ENCODE peak calls at places on chromosomes 11 and 22, in seven cellular contexts. A, Q, H, M, F, G and L are unnamed samples.
A peak's percentile ranks its signal among the peaks of the same experiment; 100 is the strongest.

GRCh38 chr11:58060939-58061672 is 30.4 kb downstream of the OR6Q1 start:
- DNase-seq in A (no peak), Q (no peak), H (no peak), M (no peak), F (no peak), G (peak; percentile 50), L (no peak)

GRCh38 chr11:108967571-108967970 is 302.7 kb downstream of the DDX10 start:
- DNase-seq in A (no peak), Q (no peak), H (no peak), M (no peak), F (peak; percentile 69), G (no peak), L (no peak)

GRCh38 chr11:86518211-86518610 is 143.5 kb downstream of the CCDC81 start:
- DNase-seq in A (no peak), Q (no peak), H (no peak), M (no peak), F (no peak), G (no peak), L (no peak)

GRCh38 chr11:104333977-104334376 is 170.0 kb upstream of the PDGFD start:
- DNase-seq in A (peak; percentile 12), Q (no peak), H (no peak), M (no peak), F (no peak), G (no peak), L (no peak)

GRCh38 chr11:132623496-132623895 is 908.8 kb downstream of the OPCML start:
- DNase-seq in A (no peak), Q (no peak), H (no peak), M (no peak), F (peak; percentile 55), G (no peak), L (no peak)

GRCh38 chr11:119696378-119697157 is 32.4 kb downstream of the NECTIN1 start:
- DNase-seq in A (no peak), Q (no peak), H (no peak), M (no peak), F (no peak), G (no peak), L (no peak)

GRCh38 chr22:36702832-36703210 is 731 bp downstream of the CACNG2 start:
- DNase-seq in A (no peak), Q (no peak), H (no peak), M (no peak), F (no peak), G (no peak), L (no peak)

GRCh38 chr11:1573847-1574255 is 1.8 kb upstream of the DUSP8 start:
- DNase-seq in A (peak; percentile 13), Q (no peak), H (no peak), M (no peak), F (no peak), G (no peak), L (no peak)

GRCh38 chr11:15197696-15198095 is 83.0 kb downstream of the INSC start:
- DNase-seq in A (no peak), Q (no peak), H (no peak), M (no peak), F (peak; percentile 65), G (peak; percentile 59), L (no peak)

GRCh38 chr22:46577361-46578249 is 40.2 kb upstream of the CELSR1 start:
- DNase-seq in A (no peak), Q (no peak), H (no peak), M (no peak), F (peak; percentile 35), G (no peak), L (no peak)

GRCh38 chr11:7019500-7020182 is 505 bp downstream of the ZNF214 start:
- DNase-seq in A (peak; percentile 51), Q (peak; percentile 43), H (peak; percentile 5), M (no peak), F (peak; percentile 54), G (peak; percentile 20), L (peak; percentile 14)

GRCh38 chr22:19959043-19959586 is 17.5 kb upstream of the TXNRD2 start:
- DNase-seq in A (peak; percentile 89), Q (peak; percentile 70), H (peak; percentile 48), M (peak; percentile 76), F (peak; percentile 86), G (peak; percentile 39), L (peak; percentile 95)

GRCh38 chr11:2577071-2578005 is 122.5 kb downstream of the KCNQ1OT1 start:
- DNase-seq in A (no peak), Q (no peak), H (no peak), M (peak; percentile 49), F (no peak), G (no peak), L (peak; percentile 9)

GRCh38 chr11:67640021-67640757 is 626 bp upstream of the TBX10 start:
- DNase-seq in A (peak; percentile 81), Q (peak; percentile 65), H (peak; percentile 24), M (peak; percentile 79), F (peak; percentile 62), G (peak; percentile 33), L (no peak)
- TF ChIP-seq CTCF in A (peak; percentile 66), Q (peak; percentile 83), H (peak; percentile 85), M (peak; percentile 63), F (peak; percentile 53), G (peak; percentile 56), L (peak; percentile 71)

DNA sequence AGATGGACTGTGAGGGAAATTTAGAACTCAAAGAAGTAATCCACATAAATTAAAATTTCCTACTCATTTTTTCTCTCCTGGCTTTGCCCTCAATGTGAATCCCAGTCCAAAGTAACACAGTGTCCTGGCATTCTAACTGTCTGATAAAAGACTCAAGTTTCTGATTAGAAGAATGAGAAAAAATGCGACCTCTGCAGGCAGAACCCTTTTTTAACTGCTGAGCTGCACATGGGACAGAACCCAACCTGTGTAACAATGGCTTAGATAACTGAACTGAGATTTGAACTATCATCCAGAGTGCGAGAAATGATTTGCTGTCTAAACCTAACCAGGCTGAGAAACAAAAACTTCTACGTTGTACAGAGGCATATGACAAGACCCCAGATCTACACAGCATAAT is 385.6 kb upstream of the LRRC4C start:
- DNase-seq in A (no peak), Q (no peak), H (no peak), M (no peak), F (no peak), G (no peak), L (no peak)
- TF ChIP-seq CTCF in A (no peak), Q (no peak), H (no peak), M (no peak), F (no peak), G (no peak), L (no peak)

GRCh38 chr11:130890039-130890745 is 26.1 kb downstream of the SNX19 start:
- DNase-seq in A (no peak), Q (no peak), H (no peak), M (no peak), F (peak; percentile 23), G (peak; percentile 12), L (no peak)

GRCh38 chr11:130891326-130891725 is 25.0 kb downstream of the SNX19 start:
- DNase-seq in A (no peak), Q (no peak), H (no peak), M (no peak), F (peak; percentile 40), G (peak; percentile 41), L (no peak)

GRCh38 chr11:130897262-130898182 is 18.8 kb downstream of the SNX19 start:
- DNase-seq in A (no peak), Q (peak; percentile 64), H (peak; percentile 94), M (peak; percentile 70), F (peak; percentile 91), G (peak; percentile 99), L (no peak)

GRCh38 chr11:130892847-130893246 is 23.4 kb downstream of the SNX19 start:
- DNase-seq in A (peak; percentile 20), Q (no peak), H (no peak), M (no peak), F (no peak), G (no peak), L (no peak)

DNA sequence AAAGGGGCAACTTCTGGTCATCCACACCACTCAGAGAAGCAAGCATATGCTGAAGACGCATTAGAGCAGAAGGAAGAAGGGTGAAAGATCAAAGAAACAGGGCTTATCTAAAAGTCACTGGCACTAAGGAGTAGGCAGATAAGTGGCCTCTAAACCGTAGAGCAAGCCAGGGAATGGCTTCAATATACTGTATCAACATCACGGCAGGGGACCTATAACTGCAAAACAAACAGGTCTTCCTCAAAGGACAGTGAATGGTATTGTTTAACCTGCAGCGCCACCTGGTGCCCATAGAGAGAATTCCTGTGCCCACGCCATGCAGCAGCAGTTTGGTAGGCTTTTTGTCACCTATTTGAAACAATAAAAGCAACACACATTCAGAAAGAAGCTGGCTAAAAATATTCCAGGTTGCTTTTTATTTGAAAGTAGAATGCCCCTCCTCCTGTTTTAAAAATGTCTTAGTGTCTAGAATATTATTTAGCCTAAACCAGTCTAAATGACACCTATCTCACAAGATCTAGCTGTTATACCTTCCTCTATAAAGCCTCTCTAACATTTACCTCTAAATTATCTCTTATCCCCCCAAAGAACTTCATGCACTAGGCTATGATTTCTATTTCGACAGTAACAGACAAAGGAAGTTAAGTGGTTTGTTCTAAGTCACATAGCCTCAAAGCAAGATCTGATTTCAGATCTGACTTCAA is 21.8 kb downstream of the SNX19 start:
- DNase-seq in A (peak; percentile 78), Q (peak; percentile 89), H (peak; percentile 82), M (peak; percentile 69), F (peak; percentile 88), G (peak; percentile 77), L (peak; percentile 42)
- TF ChIP-seq CTCF in A (peak; percentile 86), Q (peak; percentile 86), H (peak; percentile 94), M (peak; percentile 58), F (peak; percentile 80), G (peak; percentile 86), L (peak; percentile 93)

GRCh38 chr11:93772123-93772522 is 12.0 kb upstream of the MED17 start:
- DNase-seq in A (no peak), Q (no peak), H (no peak), M (no peak), F (peak; percentile 10), G (peak; percentile 32), L (no peak)

GRCh38 chr11:93770160-93770559 is 13.9 kb upstream of the MED17 start:
- DNase-seq in A (no peak), Q (no peak), H (no peak), M (no peak), F (no peak), G (no peak), L (no peak)

GRCh38 chr11:93773045-93773477 is 11.0 kb upstream of the MED17 start:
- DNase-seq in A (no peak), Q (no peak), H (no peak), M (no peak), F (no peak), G (no peak), L (peak; percentile 74)

GRCh38 chr11:93773601-93774200 is 10.4 kb upstream of the MED17 start:
- DNase-seq in A (no peak), Q (no peak), H (no peak), M (no peak), F (no peak), G (no peak), L (no peak)

GRCh38 chr11:93775289-93775688 is 8.8 kb upstream of the MED17 start:
- DNase-seq in A (peak; percentile 13), Q (peak; percentile 24), H (peak; percentile 32), M (no peak), F (peak; percentile 8), G (no peak), L (no peak)
- TF ChIP-seq CTCF in A (peak; percentile 31), Q (peak; percentile 37), H (peak; percentile 50), M (no peak), F (no peak), G (peak; percentile 23), L (peak; percentile 46)

DNA sequence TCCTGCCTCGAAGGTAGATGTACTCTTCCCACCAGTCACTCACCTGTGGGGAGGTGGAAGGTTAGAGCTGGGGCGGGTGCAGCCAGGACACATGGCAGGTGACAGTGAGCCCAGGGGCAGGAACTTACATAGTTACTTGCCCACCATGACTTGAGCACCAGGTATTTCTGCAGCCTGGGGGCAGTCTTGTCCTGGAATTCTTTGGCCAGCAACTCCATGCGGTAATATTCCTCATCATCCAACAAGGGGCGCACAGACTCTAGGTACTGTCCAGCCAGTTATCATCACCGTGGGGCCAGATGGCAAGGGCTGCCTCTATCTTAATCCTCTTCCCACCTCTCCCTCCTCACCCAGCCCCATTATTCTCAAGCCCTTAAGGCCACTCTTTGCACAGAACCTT is 2.2 kb downstream of the CPT1B start:
- DNase-seq in A (peak; percentile 21), Q (peak; percentile 72), H (peak; percentile 12), M (no peak), F (peak; percentile 47), G (peak; percentile 44), L (no peak)
- TF ChIP-seq CTCF in A (no peak), Q (peak; percentile 68), H (peak; percentile 67), M (no peak), F (peak; percentile 22), G (peak; percentile 60), L (no peak)